ENCODE peak calls at places on chromosomes 16 and 17, in four cellular contexts. X is naive B cell, I is C1 segment of cervical spinal cord, U is RPMI7951. P is an unnamed sample.

GRCh38 chr16:77431131-77431670 is 3.6 kb downstream of the ADAMTS18 start:
- DNase-seq in X (no peak), I (no peak), U (no peak), P (no peak)

GRCh38 chr17:55609737-55610201 is 98.5 kb upstream of the SMIM36 start:
- DNase-seq in X (no peak), I (no peak), U (peak), P (peak)

GRCh38 chr17:40218006-40218739 is 931 bp upstream of the WIPF2 start:
- DNase-seq in X (no peak), I (no peak), U (peak), P (no peak)

GRCh38 chr17:65952586-65952985 is 239.3 kb downstream of the CEP112 start:
- DNase-seq in X (no peak), I (no peak), U (no peak), P (no peak)

GRCh38 chr17:43976956-43977837 is 23.5 kb upstream of the PYY start:
- DNase-seq in X (no peak), I (no peak), U (no peak), P (no peak)

GRCh38 chr16:15477802-15478201 is 43.4 kb downstream of the BMERB1 start:
- DNase-seq in X (no peak), I (no peak), U (no peak), P (no peak)

GRCh38 chr17:27805520-27806146 is 5.3 kb upstream of the NOS2 start:
- DNase-seq in X (peak), I (peak), U (peak), P (peak)

GRCh38 chr16:9901-10665 is 43.3 kb downstream of the POLR3K start:
- DNase-seq in X (no peak), I (no peak), U (no peak), P (peak)

GRCh38 chr17:36675250-36675649 is 73.9 kb downstream of the MRM1 start:
- DNase-seq in X (no peak), I (no peak), U (no peak), P (no peak)

GRCh38 chr17:44655983-44656700 is at the start of gene MEIOC:
- DNase-seq in X (peak), I (no peak), U (no peak), P (no peak)

GRCh38 chr16:48499822-48500440 is 110.0 kb downstream of the N4BP1 start:
- DNase-seq in X (no peak), I (no peak), U (peak), P (peak)

GRCh38 chr17:78576389-78577112 is 645 bp downstream of the DNAH17 start:
- DNase-seq in X (no peak), I (no peak), U (no peak), P (no peak)

GRCh38 chr17:77354721-77355455 is 214.1 kb downstream of the SEC14L1 start:
- DNase-seq in X (no peak), I (no peak), U (peak), P (peak)

GRCh38 chr17:44314869-44315661 is 6.7 kb downstream of the RUNDC3A start:
- DNase-seq in X (peak), I (no peak), U (no peak), P (peak)

GRCh38 chr17:40563371-40564052 is 1.8 kb downstream of the CCR7 start:
- DNase-seq in X (no peak), I (no peak), U (no peak), P (no peak)

GRCh38 chr17:63939884-63940283 is 7.8 kb upstream of the CD79B start:
- DNase-seq in X (no peak), I (no peak), U (no peak), P (no peak)